ENCODE peak calls at places on chromosomes 4 and X, in nine cellular contexts. Q, Z, P, C, S, V, F, U and O are unnamed samples.

GRCh38 chrX:77617206-77617605 is 168.8 kb downstream of the ATRX start:
- DNase-seq in F (no peak), Q (no peak), P (no peak), Z (no peak), U (no peak), V (no peak), S (no peak), C (no peak), O (no peak)

GRCh38 chrX:46573331-46573895 is at the start of gene CHST7:
- DNase-seq in P (peak), C (peak), V (peak), S (peak), U (peak), Q (peak), F (peak), Z (peak), O (peak)

GRCh38 chr4:40448875-40449274 is 113.7 kb downstream of the CHRNA9 start:
- DNase-seq in P (no peak), F (no peak), U (no peak), V (no peak), S (no peak), C (no peak), Q (peak), Z (no peak), O (no peak)

GRCh38 chrX:45517090-45517973 is 316.7 kb upstream of the DIPK2B start:
- DNase-seq in Z (no peak), V (no peak), U (peak), P (no peak), S (no peak), C (no peak), F (peak), Q (no peak), O (peak)

GRCh38 chr4:111506706-111507105 is 638.5 kb upstream of the FAM241A start:
- DNase-seq in S (no peak), Q (no peak), U (peak), C (no peak), F (no peak), P (no peak), V (no peak), Z (no peak), O (peak)

GRCh38 chr4:124105212-124105611 is 607.3 kb downstream of the ANKRD50 start:
- DNase-seq in U (peak), P (no peak), Z (no peak), C (no peak), V (no peak), Q (no peak), F (no peak), S (no peak), O (peak)

GRCh38 chr4:124738994-124739393 is 26.5 kb upstream of the ANKRD50 start:
- DNase-seq in S (no peak), Q (no peak), C (no peak), V (no peak), F (no peak), P (no peak), U (no peak), Z (no peak), O (no peak)

GRCh38 chr4:25367004-25367621 is 9.9 kb upstream of the ANAPC4 start:
- DNase-seq in Z (no peak), F (no peak), S (no peak), Q (no peak), C (no peak), V (no peak), P (peak), U (peak), O (peak)

GRCh38 chr4:169658196-169658595 is 37.8 kb downstream of the CLCN3 start:
- DNase-seq in S (no peak), Z (no peak), C (no peak), U (no peak), Q (no peak), V (no peak), F (no peak), P (no peak), O (no peak)

GRCh38 chrX:49282647-49283011 is 13.0 kb downstream of the PPP1R3F start:
- DNase-seq in Z (no peak), P (no peak), S (no peak), F (peak), Q (no peak), C (no peak), U (peak), V (no peak), O (peak)

GRCh38 chr4:161254375-161254774 is 909.4 kb downstream of the FSTL5 start:
- DNase-seq in V (no peak), P (no peak), C (no peak), S (no peak), Q (no peak), Z (no peak), U (no peak), F (no peak), O (no peak)

GRCh38 chr4:75976177-75976576 is 14.6 kb downstream of the SDAD1 start:
- DNase-seq in C (no peak), F (no peak), P (no peak), S (no peak), Q (no peak), V (no peak), U (no peak), Z (no peak), O (no peak)

GRCh38 chr4:147287588-147287890 is 193.4 kb upstream of the EDNRA start:
- DNase-seq in Q (no peak), C (no peak), P (no peak), V (no peak), U (no peak), F (no peak), Z (no peak), S (no peak), O (peak)

GRCh38 chrX:70998402-70999027 is 67.6 kb upstream of the SLC7A3 start:
- DNase-seq in U (peak), V (no peak), Q (no peak), F (no peak), S (no peak), Z (no peak), C (no peak), P (peak), O (peak)

GRCh38 chr4:113646456-113646809 is 115.1 kb downstream of the CAMK2D start:
- DNase-seq in F (peak), Q (no peak), S (no peak), Z (no peak), P (no peak), C (no peak), U (peak), V (no peak), O (peak)

GRCh38 chr4:24730256-24731001 is 64.9 kb upstream of the SOD3 start:
- DNase-seq in U (peak), Q (peak), P (no peak), S (peak), C (no peak), V (peak), F (no peak), Z (peak), O (peak)

GRCh38 chrX:39915596-39915995 is 182.2 kb downstream of the BCOR start:
- DNase-seq in Z (no peak), F (no peak), P (no peak), C (no peak), Q (no peak), V (no peak), S (no peak), U (no peak), O (no peak)

GRCh38 chr4:183635333-183635732 is 23.7 kb downstream of the RWDD4 start:
- DNase-seq in F (no peak), Q (no peak), C (no peak), Z (no peak), S (no peak), V (no peak), P (no peak), U (no peak), O (no peak)

GRCh38 chrX:104335765-104336164 is 81.0 kb upstream of the ESX1 start:
- DNase-seq in U (peak), F (no peak), Z (no peak), S (no peak), P (no peak), C (no peak), Q (no peak), V (no peak), O (peak)

GRCh38 chr4:126338572-126338971 is 1023.8 kb downstream of the FAT4 start:
- DNase-seq in F (no peak), Q (no peak), P (no peak), C (no peak), U (no peak), S (no peak), Z (no peak), V (no peak), O (no peak)

GRCh38 chrX:103941201-103941975 is 21.0 kb upstream of the TMSB15B start:
- DNase-seq in C (no peak), Z (no peak), V (no peak), S (no peak), U (peak), F (no peak), Q (no peak), P (peak), O (peak)

GRCh38 chr4:94462572-94462971 is 10.8 kb downstream of the PDLIM5 start:
- DNase-seq in V (no peak), Q (no peak), C (no peak), F (no peak), P (no peak), Z (no peak), U (no peak), S (no peak), O (no peak)

GRCh38 chrX:119194631-119195030 is 41.5 kb upstream of the PGRMC1 start:
- DNase-seq in Z (no peak), P (no peak), C (no peak), F (no peak), V (no peak), U (peak), Q (no peak), S (no peak), O (peak)

GRCh38 chrX:129606918-129607317 is 47.8 kb downstream of the APLN start:
- DNase-seq in U (peak), P (peak), Q (peak), C (no peak), Z (peak), F (peak), S (no peak), V (no peak), O (peak)

GRCh38 chr4:10535900-10536299 is 78.7 kb upstream of the ZNF518B start:
- DNase-seq in Z (no peak), F (no peak), P (no peak), Q (no peak), V (no peak), S (no peak), C (no peak), U (no peak), O (no peak)

GRCh38 chrX:16429391-16429790 is 220.6 kb upstream of the S100G start:
- DNase-seq in S (no peak), Z (no peak), P (no peak), U (peak), C (no peak), V (no peak), F (no peak), Q (no peak), O (peak)

GRCh38 chrX:74349387-74349786 is 45.4 kb downstream of the ZCCHC13 start:
- DNase-seq in F (peak), V (no peak), C (no peak), P (no peak), Q (no peak), Z (no peak), U (peak), S (no peak), O (peak)

GRCh38 chr4:142030010-142030409 is 393.6 kb downstream of the IL15 start:
- DNase-seq in F (no peak), C (no peak), S (no peak), P (no peak), Z (no peak), Q (no peak), V (no peak), U (no peak), O (no peak)

GRCh38 chr4:173522160-173522873 is 7.7 kb downstream of the HAND2 start:
- DNase-seq in F (no peak), V (peak), S (no peak), U (peak), Q (peak), Z (peak), C (peak), P (no peak), O (peak)

GRCh38 chr4:114423582-114423981 is 175.0 kb upstream of the UGT8 start:
- DNase-seq in P (no peak), U (no peak), S (no peak), Z (no peak), C (no peak), V (no peak), Q (no peak), F (no peak), O (no peak)

GRCh38 chr4:9764155-9764696 is 17.2 kb upstream of the DRD5 start:
- DNase-seq in S (no peak), F (no peak), V (no peak), U (no peak), C (no peak), Z (no peak), Q (no peak), P (no peak), O (no peak)

GRCh38 chr4:184805462-184806245 is 20.1 kb downstream of the ACSL1 start:
- DNase-seq in Q (peak), Z (peak), C (peak), F (no peak), U (no peak), S (peak), V (peak), P (no peak), O (no peak)

GRCh38 chr4:155632314-155632713 is 34.3 kb upstream of the GUCY1A1 start:
- DNase-seq in V (no peak), P (no peak), U (no peak), F (no peak), Z (no peak), Q (no peak), C (no peak), S (no peak), O (no peak)

GRCh38 chrX:2931155-2931554 is 2.0 kb upstream of the ARSD start:
- DNase-seq in U (no peak), Q (no peak), S (no peak), P (no peak), F (no peak), C (no peak), V (no peak), Z (no peak), O (no peak)

GRCh38 chrX:130594453-130594916 is 192.7 kb downstream of the RBMX2 start:
- DNase-seq in P (no peak), Z (no peak), S (no peak), C (no peak), U (no peak), V (no peak), Q (no peak), F (no peak), O (no peak)

GRCh38 chr4:159925770-159926169 is 822.9 kb downstream of the RAPGEF2 start:
- DNase-seq in U (no peak), C (no peak), F (peak), V (no peak), P (peak), S (no peak), Z (no peak), Q (no peak), O (no peak)

GRCh38 chr4:169440446-169440845 is 169.7 kb upstream of the SH3RF1 start:
- DNase-seq in C (peak), U (no peak), S (no peak), Q (no peak), Z (peak), F (no peak), V (no peak), P (no peak), O (no peak)

GRCh38 chr4:142656178-142656577 is 189.9 kb downstream of the INPP4B start:
- DNase-seq in P (peak), S (no peak), F (peak), Q (no peak), Z (no peak), C (no peak), U (no peak), V (no peak), O (peak)

GRCh38 chrX:50107470-50107869 is 93.3 kb downstream of the AKAP4 start:
- DNase-seq in F (no peak), Q (no peak), S (no peak), V (no peak), P (no peak), Z (no peak), C (no peak), U (peak), O (no peak)

DNA sequence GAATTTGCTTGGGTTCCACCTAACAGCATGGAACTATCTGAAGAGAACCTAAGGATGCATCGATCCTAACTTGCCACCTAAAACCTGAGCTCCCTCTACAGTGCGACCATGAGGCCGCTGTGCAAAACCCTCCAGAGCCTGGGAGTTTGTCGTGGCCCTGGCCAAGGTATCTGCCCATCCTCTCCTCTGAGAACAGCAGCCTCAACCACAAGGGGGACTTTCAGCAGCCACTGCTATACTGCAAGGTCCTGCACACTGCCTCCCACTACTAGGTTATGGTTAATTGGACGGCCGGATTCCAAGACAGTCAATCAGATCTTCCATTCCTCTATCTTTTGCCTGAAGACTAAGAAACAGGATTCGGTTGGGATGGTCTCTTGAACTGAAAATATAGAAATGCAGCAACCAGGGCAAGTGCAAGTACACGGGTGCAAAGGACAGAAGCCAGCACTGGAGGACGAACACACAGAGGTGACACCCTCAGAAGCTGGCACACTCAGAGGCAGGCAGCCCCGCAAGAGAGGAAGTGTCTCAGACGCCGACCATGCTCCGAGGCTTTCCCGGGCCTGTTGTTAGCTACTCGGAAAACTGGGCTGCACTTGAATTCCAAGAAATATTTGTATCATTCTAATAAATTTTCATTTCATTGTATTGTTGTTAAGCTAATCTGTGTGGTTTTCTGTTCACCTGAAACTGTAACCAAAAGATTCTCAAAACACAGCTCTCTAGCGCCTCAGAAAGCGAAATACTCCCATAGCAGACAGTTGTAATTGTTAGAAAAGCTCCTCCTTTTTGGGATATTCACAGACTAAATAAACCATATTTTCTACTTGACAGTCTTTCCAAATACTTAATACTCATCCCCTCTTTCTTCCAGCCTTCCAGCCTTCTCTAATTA is 63.3 kb downstream of the AFAP1 start:
- DNase-seq in P (no peak), U (peak), Z (no peak), S (no peak), F (no peak), C (no peak), Q (no peak), V (no peak), O (peak)
- TF ChIP-seq CTCF in P (peak), U (peak), Z (no peak), S (peak), F (peak), C (no peak), Q (no peak), V (peak), O (peak)

GRCh38 chr4:1793496-1793840 is 375 bp downstream of the FGFR3 start:
- DNase-seq in C (no peak), P (no peak), U (no peak), Z (no peak), F (no peak), Q (no peak), S (peak), V (peak), O (peak)

GRCh38 chr4:1795304-1796195 is 2.5 kb downstream of the FGFR3 start:
- DNase-seq in Q (peak), P (no peak), F (no peak), C (no peak), U (no peak), S (no peak), Z (no peak), V (no peak), O (no peak)

GRCh38 chr4:1793940-1794808 is 1.1 kb downstream of the FGFR3 start:
- DNase-seq in Q (no peak), F (no peak), U (no peak), C (no peak), S (no peak), V (no peak), Z (no peak), P (no peak), O (no peak)

GRCh38 chr4:1796486-1797204 is 3.6 kb downstream of the FGFR3 start:
- DNase-seq in F (no peak), Q (no peak), U (no peak), V (no peak), P (no peak), Z (no peak), S (no peak), C (no peak), O (no peak)

GRCh38 chr4:1794809-1795303 is 1.8 kb downstream of the FGFR3 start:
- DNase-seq in Q (no peak), Z (no peak), S (no peak), U (no peak), F (no peak), P (no peak), C (no peak), V (no peak), O (no peak)
- H3K4me3 ChIP-seq in Q (peak), Z (peak), S (peak), U (no peak), F (peak), P (no peak), C (no peak), V (peak), O (no peak)

GRCh38 chr4:13953083-13953482 is 325.6 kb upstream of the BOD1L1 start:
- DNase-seq in F (no peak), C (no peak), P (no peak), U (no peak), S (no peak), Z (no peak), Q (no peak), V (no peak), O (no peak)
- TF ChIP-seq CTCF in F (no peak), C (no peak), P (no peak), U (no peak), S (no peak), Z (no peak), Q (no peak), V (no peak), O (no peak)

DNA sequence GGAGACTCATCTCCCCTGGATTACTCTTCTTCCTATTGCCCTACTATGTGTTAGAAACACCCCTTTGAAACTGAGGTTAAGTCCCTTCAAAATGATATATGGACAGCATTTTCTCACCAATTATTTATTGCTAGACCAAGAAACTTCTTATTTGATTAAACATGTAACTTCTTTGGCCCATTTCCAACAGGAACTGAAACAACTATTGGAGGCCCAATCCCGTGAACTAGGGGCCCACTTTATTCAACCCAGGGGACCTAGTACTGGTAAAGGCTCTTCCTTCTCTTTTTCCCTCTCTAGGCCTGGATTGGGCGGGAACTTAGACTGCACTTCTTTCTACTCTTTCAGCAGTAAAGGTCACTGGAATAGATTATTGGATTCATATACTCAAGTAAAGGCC is 16.7 kb upstream of the COL25A1 start:
- DNase-seq in C (no peak), U (no peak), V (no peak), Z (no peak), P (no peak), S (no peak), Q (no peak), F (no peak), O (no peak)
- H3K4me3 ChIP-seq in C (no peak), U (no peak), V (no peak), Z (no peak), P (no peak), S (no peak), Q (no peak), F (no peak), O (no peak)

GRCh38 chr4:139227729-139228404 is 50.8 kb upstream of the ELF2 start:
- DNase-seq in Z (no peak), S (no peak), Q (no peak), U (no peak), C (no peak), F (peak), P (peak), V (no peak), O (no peak)
- TF ChIP-seq CTCF in Z (no peak), S (no peak), Q (no peak), U (peak), C (peak), F (peak), P (peak), V (peak), O (peak)

GRCh38 chrX:153925739-153926593 is at the start of gene ARHGAP4:
- DNase-seq in P (peak), Q (no peak), C (peak), U (no peak), Z (no peak), S (peak), F (peak), V (no peak), O (no peak)
- H3K4me3 ChIP-seq in P (peak), Q (no peak), C (peak), U (peak), Z (peak), S (peak), F (peak), V (peak), O (peak)